ENCODE peak calls at places on chromosome 7, in seven cellular contexts. H is H1, V is HepG2, C is SK-N-SH, X is GM12878, L is HCT116, T is K562. Y is an unnamed sample.

GRCh38 chr7:122588621-122589020 is 110.3 kb downstream of the RNF133 start:
- DNase-seq in H (no peak), V (no peak), C (no peak), X (no peak), L (no peak), T (no peak), Y (no peak)

GRCh38 chr7:98628418-98628817 is 11.3 kb downstream of the NPTX2 start:
- DNase-seq in H (no peak), V (no peak), C (no peak), X (no peak), L (no peak), T (no peak), Y (no peak)

GRCh38 chr7:105677803-105678583 is 96.7 kb upstream of the EFCAB10 start:
- DNase-seq in H (no peak), V (no peak), C (no peak), X (peak; percentile 45), L (no peak), T (no peak), Y (no peak)

GRCh38 chr7:101362334-101363195 is at the start of gene COL26A1:
- DNase-seq in H (no peak), V (no peak), C (peak; percentile 92), X (no peak), L (no peak), T (no peak), Y (no peak)

GRCh38 chr7:12257582-12257981 is 46.5 kb downstream of the TMEM106B start:
- DNase-seq in H (no peak), V (peak; percentile 7), C (no peak), X (peak; percentile 86), L (no peak), T (no peak), Y (no peak)

GRCh38 chr7:158067931-158068482 is 519.6 kb downstream of the PTPRN2 start:
- DNase-seq in H (no peak), V (no peak), C (no peak), X (no peak), L (no peak), T (no peak), Y (no peak)

GRCh38 chr7:112989531-112989930 is 97.1 kb downstream of the GPR85 start:
- DNase-seq in H (no peak), V (no peak), C (no peak), X (no peak), L (no peak), T (no peak), Y (no peak)

GRCh38 chr7:135100856-135101255 is 47.0 kb upstream of the TMEM140 start:
- DNase-seq in H (no peak), V (no peak), C (no peak), X (no peak), L (no peak), T (no peak), Y (no peak)

GRCh38 chr7:41760293-41760692 is 57.4 kb upstream of the INHBA start:
- DNase-seq in H (no peak), V (no peak), C (no peak), X (no peak), L (no peak), T (no peak), Y (no peak)

GRCh38 chr7:157670490-157671357 is 333.9 kb downstream of the DNAJB6 start:
- DNase-seq in H (no peak), V (no peak), C (no peak), X (no peak), L (no peak), T (no peak), Y (no peak)

GRCh38 chr7:27095897-27096755 is at the start of gene HOXA1:
- DNase-seq in H (no peak), V (peak; percentile 48), C (no peak), X (peak; percentile 48), L (peak; percentile 80), T (peak; percentile 73), Y (no peak)

GRCh38 chr7:117061751-117062150 is 108.5 kb downstream of the ST7 start:
- DNase-seq in H (no peak), V (no peak), C (no peak), X (no peak), L (no peak), T (no peak), Y (no peak)

GRCh38 chr7:69218634-69219033 is 379.6 kb upstream of the AUTS2 start:
- DNase-seq in H (no peak), V (no peak), C (no peak), X (no peak), L (no peak), T (no peak), Y (no peak)

GRCh38 chr7:78279035-78279434 is 480.5 kb downstream of the PHTF2 start:
- DNase-seq in H (no peak), V (no peak), C (no peak), X (no peak), L (no peak), T (no peak), Y (peak; percentile 63)

GRCh38 chr7:16933296-16934248 is 51.8 kb upstream of the AGR3 start:
- DNase-seq in H (no peak), V (no peak), C (no peak), X (no peak), L (no peak), T (no peak), Y (no peak)

GRCh38 chr7:76428868-76429805 is 4.4 kb downstream of the ZP3 start:
- DNase-seq in H (no peak), V (no peak), C (no peak), X (no peak), L (no peak), T (peak; percentile 23), Y (no peak)

DNA sequence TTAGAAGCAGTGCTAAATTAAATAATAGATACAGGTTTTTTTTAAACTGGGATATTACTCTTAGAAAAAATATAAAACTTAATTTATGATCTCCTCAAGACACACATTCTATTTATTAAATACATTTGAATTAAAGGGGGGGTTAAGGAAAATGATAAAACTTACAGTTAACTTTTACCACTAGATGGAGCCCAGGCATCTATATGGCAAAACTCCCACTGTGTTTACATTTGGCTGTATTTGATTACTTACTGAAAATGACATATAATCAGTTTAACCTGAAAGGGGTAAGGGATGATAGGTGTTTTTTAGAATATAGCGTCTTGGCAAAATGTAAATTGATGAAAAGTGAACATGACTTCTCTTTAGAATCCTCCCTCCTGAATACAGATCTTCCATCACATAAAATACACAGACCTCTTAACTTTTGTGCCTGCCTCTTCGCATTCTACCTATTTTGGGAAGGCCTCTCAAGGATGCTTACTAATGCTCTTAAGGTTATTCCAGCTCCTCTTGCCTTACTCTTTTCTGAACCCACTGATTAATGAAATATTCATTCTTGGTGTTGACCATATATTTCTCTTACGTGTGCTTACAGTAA is 235.7 kb downstream of the AGMO start:
- DNase-seq in H (no peak), V (peak; percentile 3), C (peak; percentile 32), X (no peak), L (peak; percentile 34), T (no peak), Y (peak; percentile 25)
- TF ChIP-seq SIN3A in H (no peak), V (no peak), C (no peak), X (no peak), L (no peak), T (no peak), Y (no peak)

GRCh38 chr7:64873517-64873916 is 29.6 kb upstream of the ZNF273 start:
- DNase-seq in H (no peak), V (no peak), C (peak; percentile 12), X (no peak), L (no peak), T (no peak), Y (no peak)

GRCh38 chr7:64875258-64875657 is 27.8 kb upstream of the ZNF273 start:
- DNase-seq in H (no peak), V (no peak), C (no peak), X (no peak), L (no peak), T (no peak), Y (no peak)

GRCh38 chr7:64874114-64874513 is 29.0 kb upstream of the ZNF273 start:
- DNase-seq in H (no peak), V (no peak), C (peak; percentile 9), X (no peak), L (no peak), T (no peak), Y (no peak)

GRCh38 chr7:64875658-64876406 is 27.2 kb upstream of the ZNF273 start:
- DNase-seq in H (no peak), V (no peak), C (peak; percentile 10), X (no peak), L (no peak), T (no peak), Y (no peak)

DNA sequence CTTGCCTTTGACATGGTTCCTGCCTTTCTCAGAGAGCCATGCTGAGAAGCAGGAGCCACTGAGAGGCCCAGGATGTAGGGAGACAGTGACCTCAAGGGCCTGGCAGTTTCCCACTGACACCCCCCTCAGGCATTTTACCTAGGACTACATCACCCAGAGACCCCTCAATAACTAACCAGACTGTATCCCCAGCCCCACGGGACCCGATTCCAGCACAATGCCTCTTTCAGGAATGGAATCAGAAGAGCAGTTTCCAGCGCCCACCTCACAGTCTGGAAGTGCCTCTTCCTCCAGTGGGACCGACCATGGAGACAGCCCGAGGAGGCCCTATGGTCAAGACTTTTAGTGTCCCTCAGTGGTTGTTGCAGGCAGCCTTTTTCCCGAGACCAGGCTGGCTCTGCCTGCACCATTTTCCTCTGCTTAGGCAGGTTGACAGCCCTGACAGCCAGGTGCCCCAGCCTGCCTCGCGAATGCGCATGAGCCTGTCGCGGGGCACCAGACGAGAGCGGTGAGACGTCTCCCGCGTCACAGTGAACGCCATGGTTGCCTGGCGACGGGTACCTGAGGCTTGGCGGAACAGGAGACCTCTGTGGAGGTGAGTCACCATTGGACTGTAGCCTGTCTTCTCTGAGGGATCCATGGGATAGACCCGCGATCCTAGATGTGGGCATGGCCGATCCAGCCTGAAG is 28.4 kb upstream of the ZNF273 start:
- DNase-seq in H (no peak), V (no peak), C (peak; percentile 13), X (no peak), L (no peak), T (no peak), Y (no peak)
- TF ChIP-seq SIN3A in H (no peak), V (no peak), C (no peak), X (no peak), L (no peak), T (no peak), Y (no peak)

DNA sequence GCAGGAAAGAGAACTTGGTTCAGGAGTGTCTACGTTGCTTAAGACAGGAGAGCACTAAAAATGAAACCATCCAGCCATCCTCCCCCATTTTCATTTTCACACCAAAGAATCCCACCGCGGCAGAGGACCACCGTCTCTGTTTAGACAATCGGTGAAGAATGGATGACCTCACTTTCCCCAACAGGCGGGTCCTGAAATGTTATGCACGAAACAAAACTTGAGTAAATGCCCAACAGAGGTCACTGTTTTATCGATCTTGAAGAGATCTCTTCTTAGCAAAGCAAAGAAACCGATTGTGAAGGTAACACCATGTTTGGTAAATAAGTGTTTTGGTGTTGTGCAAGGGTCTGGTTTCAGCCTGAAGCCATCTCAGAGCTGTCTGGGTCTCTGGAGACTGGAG is 1.4 kb upstream of the IL6 start:
- DNase-seq in H (no peak), V (peak; percentile 47), C (peak; percentile 28), X (no peak), L (peak; percentile 27), T (peak; percentile 57), Y (no peak)
- TF ChIP-seq SIN3A in H (no peak), V (no peak), C (no peak), X (no peak), L (no peak), T (no peak), Y (no peak)

DNA sequence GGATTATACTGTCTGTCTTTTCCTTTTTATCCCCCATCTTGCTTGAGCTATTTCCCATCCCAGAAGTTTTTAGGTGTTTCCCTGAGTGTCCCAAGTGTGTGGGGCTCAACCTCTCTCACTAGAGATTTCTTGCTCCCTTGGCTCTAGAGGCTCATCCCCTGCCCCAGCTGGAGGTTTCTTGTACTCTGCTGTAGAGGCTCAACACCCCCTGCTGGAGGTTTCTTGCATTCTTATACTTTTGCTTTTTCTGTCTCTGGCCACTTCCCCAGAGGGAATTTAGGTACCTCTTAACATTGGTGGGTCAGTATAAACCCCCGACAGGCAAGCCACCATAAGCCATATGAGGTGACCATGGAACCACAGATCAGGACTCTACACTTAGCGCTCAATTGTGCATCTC is 114.2 kb upstream of the FAM3C start:
- DNase-seq in H (no peak), V (no peak), C (no peak), X (no peak), L (no peak), T (peak; percentile 42), Y (no peak)
- TF ChIP-seq SIN3A in H (no peak), V (no peak), C (no peak), X (no peak), L (no peak), T (no peak), Y (no peak)